ENCODE peak calls at places on chromosome X, in nine cellular contexts. O, E, U, G, W, J, N, T and I are unnamed samples.

GRCh38 chrX:110026099-110026844 is 23.4 kb downstream of the TMEM164 start:
- DNase-seq in U (no peak), N (no peak), J (no peak), W (no peak), G (peak), O (peak), E (no peak), T (no peak), I (no peak)

GRCh38 chrX:152946681-152947080 is 47.2 kb downstream of the PNMA5 start:
- DNase-seq in O (no peak), N (no peak), U (no peak), J (no peak), G (no peak), T (no peak), E (no peak), W (no peak), I (no peak)

GRCh38 chrX:105975382-105975781 is 63.1 kb downstream of the SERPINA7 start:
- DNase-seq in U (no peak), N (no peak), G (peak), T (no peak), W (no peak), E (no peak), O (no peak), J (no peak), I (no peak)

GRCh38 chrX:12002876-12003275 is 135.4 kb upstream of the FRMPD4 start:
- DNase-seq in N (no peak), T (no peak), U (no peak), G (no peak), E (no peak), O (no peak), J (no peak), W (no peak), I (no peak)

GRCh38 chrX:13721371-13721770 is 13.0 kb downstream of the TRAPPC2 start:
- DNase-seq in N (no peak), J (no peak), T (no peak), E (no peak), G (peak), W (no peak), O (no peak), U (no peak), I (no peak)

GRCh38 chrX:138986235-138986634 is 274.7 kb upstream of the FGF13 start:
- DNase-seq in T (no peak), W (no peak), N (no peak), E (no peak), G (peak), O (no peak), U (no peak), J (no peak), I (no peak)

GRCh38 chrX:39718951-39719350 is 378.8 kb downstream of the BCOR start:
- DNase-seq in G (no peak), T (no peak), J (no peak), O (no peak), W (no peak), E (no peak), U (no peak), N (no peak), I (no peak)

GRCh38 chrX:80812176-80812575 is 2.5 kb upstream of the BRWD3 start:
- DNase-seq in U (peak), G (no peak), E (no peak), W (no peak), N (no peak), O (peak), J (peak), T (no peak), I (peak)

GRCh38 chrX:30957753-30958152 is 68.7 kb upstream of the TAB3 start:
- DNase-seq in N (no peak), J (no peak), W (no peak), O (no peak), G (peak), E (no peak), T (no peak), U (no peak), I (peak)

GRCh38 chrX:137354851-137355250 is 211.1 kb upstream of the ZIC3 start:
- DNase-seq in E (no peak), T (no peak), J (no peak), G (no peak), O (peak), W (no peak), U (no peak), N (no peak), I (no peak)

GRCh38 chrX:120790118-120790517 is 85.5 kb downstream of the CT47B1 start:
- DNase-seq in J (no peak), T (peak), G (peak), U (no peak), N (peak), E (no peak), O (peak), W (no peak), I (peak)

GRCh38 chrX:15744181-15744867 is 6.3 kb downstream of the CA5B start:
- DNase-seq in U (no peak), E (no peak), N (no peak), J (no peak), T (no peak), W (no peak), G (no peak), O (no peak), I (peak)

GRCh38 chrX:101658661-101659477 is 781 bp downstream of the ARMCX2 start:
- DNase-seq in G (peak), O (peak), U (peak), E (peak), W (peak), N (peak), J (peak), T (peak), I (peak)

GRCh38 chrX:9807355-9808182 is 21.3 kb downstream of the SHROOM2 start:
- DNase-seq in T (no peak), E (no peak), G (no peak), N (no peak), O (no peak), W (peak), U (no peak), J (no peak), I (no peak)

GRCh38 chrX:13647709-13648212 is 5.2 kb upstream of the TCEANC start:
- DNase-seq in W (no peak), G (peak), E (peak), T (peak), U (no peak), O (peak), J (peak), N (no peak), I (peak)

GRCh38 chrX:153065389-153065788 is 6.9 kb upstream of the PNMA6A start:
- DNase-seq in U (no peak), W (no peak), N (no peak), O (no peak), J (no peak), G (no peak), E (no peak), T (no peak), I (peak)

GRCh38 chrX:17567821-17568220 is 169.5 kb upstream of the SCML1 start:
- DNase-seq in O (no peak), G (no peak), W (no peak), T (peak), U (no peak), N (no peak), E (no peak), J (no peak), I (no peak)

GRCh38 chrX:151816914-151817313 is 82.4 kb downstream of the CNGA2 start:
- DNase-seq in T (no peak), W (no peak), U (no peak), N (no peak), E (no peak), O (no peak), J (no peak), G (peak), I (no peak)

GRCh38 chrX:18210470-18210869 is 10.2 kb downstream of the BEND2 start:
- DNase-seq in U (no peak), E (no peak), T (no peak), O (no peak), W (no peak), G (peak), N (no peak), J (no peak), I (peak)

GRCh38 chrX:9635805-9636204 is 129.8 kb downstream of the GPR143 start:
- DNase-seq in E (no peak), N (no peak), J (no peak), O (no peak), G (peak), U (no peak), W (no peak), T (peak), I (peak)

GRCh38 chrX:23901805-23902204 is 5.9 kb downstream of the APOO start:
- DNase-seq in E (no peak), T (peak), U (no peak), O (peak), W (peak), N (peak), J (no peak), G (peak), I (peak)

GRCh38 chrX:18574591-18574990 is 97.3 kb downstream of the RS1 start:
- DNase-seq in E (no peak), T (peak), G (peak), N (no peak), U (no peak), W (no peak), J (no peak), O (peak), I (peak)

GRCh38 chrX:14817559-14817958 is 55.3 kb downstream of the FANCB start:
- DNase-seq in E (no peak), W (no peak), T (no peak), J (no peak), G (no peak), U (no peak), N (no peak), O (no peak), I (no peak)

GRCh38 chrX:13285229-13285628 is 34.6 kb downstream of the ATXN3L start:
- DNase-seq in G (peak), E (no peak), W (no peak), U (no peak), O (no peak), N (no peak), J (no peak), T (no peak), I (no peak)

GRCh38 chrX:152845618-152846240 is 14.9 kb downstream of the NSDHL start:
- DNase-seq in O (peak), N (no peak), U (no peak), G (no peak), T (no peak), E (no peak), J (no peak), W (no peak), I (no peak)

GRCh38 chrX:5979338-5979737 is 249.3 kb downstream of the NLGN4X start:
- DNase-seq in N (no peak), G (no peak), T (no peak), J (no peak), E (no peak), O (no peak), W (no peak), U (no peak), I (no peak)

GRCh38 chrX:115906881-115907280 is 263.7 kb upstream of the AGTR2 start:
- DNase-seq in T (no peak), J (no peak), U (no peak), N (no peak), W (no peak), O (no peak), G (no peak), E (no peak), I (no peak)

GRCh38 chrX:129235903-129236302 is 287.4 kb downstream of the SMARCA1 start:
- DNase-seq in W (no peak), T (no peak), U (no peak), G (no peak), J (no peak), N (no peak), O (peak), E (no peak), I (no peak)

GRCh38 chrX:110852180-110852579 is 56.6 kb upstream of the CHRDL1 start:
- DNase-seq in G (peak), W (no peak), E (no peak), N (peak), U (no peak), J (no peak), O (peak), T (no peak), I (peak)

GRCh38 chrX:13376857-13377441 is 57.1 kb upstream of the ATXN3L start:
- DNase-seq in O (peak), J (no peak), E (no peak), T (peak), N (peak), G (peak), U (no peak), W (no peak), I (peak)

GRCh38 chrX:39144323-39144722 is 343.1 kb downstream of the MID1IP1 start:
- DNase-seq in U (no peak), W (no peak), G (no peak), N (no peak), J (no peak), O (no peak), E (no peak), T (no peak), I (no peak)

GRCh38 chrX:79361192-79361870 is 5.8 kb downstream of the ITM2A start:
- DNase-seq in T (no peak), W (no peak), N (no peak), O (no peak), G (no peak), J (no peak), E (no peak), U (no peak), I (no peak)

GRCh38 chrX:57573754-57574153 is 18.1 kb upstream of the ZXDB start:
- DNase-seq in O (peak), U (no peak), G (peak), N (no peak), T (no peak), W (no peak), J (no peak), E (no peak), I (peak)

GRCh38 chrX:150966742-150967141 is 16.4 kb upstream of the HMGB3 start:
- DNase-seq in O (no peak), U (no peak), W (no peak), E (no peak), J (no peak), N (no peak), G (no peak), T (no peak), I (no peak)

GRCh38 chrX:16589211-16589610 is 60.7 kb upstream of the S100G start:
- DNase-seq in U (no peak), E (no peak), N (no peak), T (no peak), G (peak), W (no peak), J (no peak), O (no peak), I (peak)

GRCh38 chrX:29617725-29618124 is 597.6 kb upstream of the MAGEB2 start:
- DNase-seq in E (no peak), J (no peak), G (peak), U (no peak), O (no peak), N (no peak), T (no peak), W (no peak), I (no peak)

GRCh38 chrX:65668362-65669310 is 1.2 kb downstream of the MSN start:
- DNase-seq in J (peak), T (peak), U (peak), G (peak), O (peak), N (no peak), E (peak), W (peak), I (peak)

GRCh38 chrX:150212672-150213480 is 150.2 kb upstream of the MAMLD1 start:
- DNase-seq in E (no peak), T (no peak), O (no peak), G (no peak), U (no peak), N (no peak), W (peak), J (no peak), I (no peak)